ENCODE peak calls at places on chromosome 16, in six cellular contexts. N is endothelial cell of umbilical vein; Z is thoracic aorta; P is fibroblast of lung; W is CD8-positive, alpha-beta T cell; E is lung. K is an unnamed sample. For H3K4me1, the result is how much of the 10 kb centered on the place peaks cover.

GRCh38 chr16:74073471-74073870 is 223.1 kb upstream of the PSMD7 start:
- DNase-seq in N (no peak), Z (no peak), P (no peak), W (no peak), E (no peak), K (no peak)

GRCh38 chr16:49743206-49743470 is 112.8 kb downstream of the ZNF423 start:
- DNase-seq in N (no peak), Z (no peak), P (no peak), W (no peak), E (no peak), K (no peak)

GRCh38 chr16:22063888-22064467 is 28.4 kb upstream of the VWA3A start:
- DNase-seq in N (no peak), Z (no peak), P (no peak), W (no peak), E (no peak), K (no peak)

GRCh38 chr16:87132361-87133014 is 184.7 kb downstream of the C16orf95 start:
- DNase-seq in N (no peak), Z (no peak), P (peak), W (no peak), E (no peak), K (no peak)

GRCh38 chr16:10514369-10515055 is 65.9 kb downstream of the EMP2 start:
- DNase-seq in N (peak), Z (no peak), P (peak), W (no peak), E (peak), K (peak)

GRCh38 chr16:7624871-7625766 is 292.5 kb downstream of the RBFOX1 start:
- DNase-seq in N (no peak), Z (no peak), P (no peak), W (no peak), E (no peak), K (no peak)

GRCh38 chr16:22397931-22398330 is 23.5 kb upstream of the CDR2 start:
- DNase-seq in N (no peak), Z (no peak), P (no peak), W (no peak), E (no peak), K (no peak)

GRCh38 chr16:19396555-19397011 is 21.1 kb upstream of the TMC5 start:
- DNase-seq in N (no peak), Z (no peak), P (no peak), W (no peak), E (peak), K (peak)

GRCh38 chr16:73231969-73232554 is 184.1 kb upstream of the ZFHX3 start:
- DNase-seq in N (no peak), Z (no peak), P (peak), W (no peak), E (no peak), K (no peak)

GRCh38 chr16:55367796-55368195 is 43.8 kb downstream of the IRX6 start:
- DNase-seq in N (no peak), Z (no peak), P (peak), W (no peak), E (no peak), K (no peak)

GRCh38 chr16:53099318-53100130 is 44.7 kb downstream of the CHD9 start:
- DNase-seq in N (peak), Z (peak), P (peak), W (peak), E (peak), K (peak)

GRCh38 chr16:50367777-50368409 is 895 bp downstream of the BRD7 start:
- DNase-seq in N (peak), Z (no peak), P (no peak), W (no peak), E (no peak), K (no peak)

GRCh38 chr16:65122974-65123845 is 1.3 kb upstream of the CDH11 start:
- DNase-seq in N (no peak), Z (no peak), P (peak), W (no peak), E (peak), K (peak)

GRCh38 chr16:54926166-54926838 is 4.4 kb upstream of the IRX5 start:
- DNase-seq in N (no peak), Z (no peak), P (peak), W (no peak), E (no peak), K (no peak)

GRCh38 chr16:87996962-87997880 is 46.0 kb downstream of the BANP start:
- DNase-seq in N (no peak), Z (no peak), P (no peak), W (no peak), E (no peak), K (no peak)

GRCh38 chr16:886084-886543 is 84.7 kb downstream of the LMF1 start:
- DNase-seq in N (peak), Z (no peak), P (no peak), W (no peak), E (no peak), K (no peak)

GRCh38 chr16:52991572-52991971 is 61.1 kb downstream of the CHD9NB start:
- DNase-seq in N (no peak), Z (no peak), P (no peak), W (no peak), E (no peak), K (no peak)

GRCh38 chr16:87344931-87345631 is 27.9 kb upstream of the C16orf95 start:
- DNase-seq in N (no peak), Z (no peak), P (peak), W (peak), E (peak), K (peak)

GRCh38 chr16:1337486-1337885 is 4.0 kb downstream of the BAIAP3 start:
- DNase-seq in N (no peak), Z (no peak), P (no peak), W (no peak), E (no peak), K (no peak)

GRCh38 chr16:20638711-20639335 is 58.7 kb downstream of the ACSM1 start:
- DNase-seq in N (no peak), Z (no peak), P (no peak), W (no peak), E (no peak), K (no peak)

GRCh38 chr16:68790130-68790761 is 53.1 kb upstream of the TANGO6 start:
- DNase-seq in N (no peak), Z (no peak), P (peak), W (no peak), E (peak), K (no peak)

GRCh38 chr16:69396187-69397061 is 10.6 kb upstream of the TERF2 start:
- DNase-seq in N (peak), Z (peak), P (peak), W (peak), E (peak), K (peak)

GRCh38 chr16:31386157-31386984 is 6.8 kb upstream of the ITGAD start:
- DNase-seq in N (no peak), Z (no peak), P (peak), W (no peak), E (no peak), K (no peak)

GRCh38 chr16:84247844-84248243 is 8.0 kb upstream of the KCNG4 start:
- DNase-seq in N (no peak), Z (no peak), P (peak), W (no peak), E (no peak), K (no peak)

GRCh38 chr16:22220714-22221113 is 14.6 kb downstream of the EEF2K start:
- DNase-seq in N (no peak), Z (peak), P (no peak), W (no peak), E (no peak), K (no peak)

GRCh38 chr16:55812951-55813350 is 19.9 kb downstream of the CES1 start:
- DNase-seq in N (no peak), Z (no peak), P (no peak), W (no peak), E (no peak), K (no peak)

GRCh38 chr16:81198635-81199034 is 39.9 kb upstream of the BCO1 start:
- DNase-seq in N (no peak), Z (no peak), P (no peak), W (no peak), E (no peak), K (no peak)
- TF ChIP-seq CTCF in N (no peak), Z (no peak), P (peak), W (no peak), E (no peak), K (no peak)

GRCh38 chr16:70657956-70658355 is 11.6 kb downstream of the IL34 start:
- DNase-seq in N (no peak), Z (no peak), P (no peak), W (no peak), E (no peak), K (no peak)

GRCh38 chr16:70656065-70656711 is 9.8 kb downstream of the IL34 start:
- DNase-seq in N (no peak), Z (no peak), P (no peak), W (no peak), E (no peak), K (peak)

GRCh38 chr16:70658921-70659320 is 12.6 kb downstream of the IL34 start:
- DNase-seq in N (no peak), Z (no peak), P (no peak), W (no peak), E (no peak), K (no peak)

GRCh38 chr16:70653809-70654771 is 7.7 kb downstream of the IL34 start:
- DNase-seq in N (peak), Z (peak), P (peak), W (peak), E (peak), K (peak)

DNA sequence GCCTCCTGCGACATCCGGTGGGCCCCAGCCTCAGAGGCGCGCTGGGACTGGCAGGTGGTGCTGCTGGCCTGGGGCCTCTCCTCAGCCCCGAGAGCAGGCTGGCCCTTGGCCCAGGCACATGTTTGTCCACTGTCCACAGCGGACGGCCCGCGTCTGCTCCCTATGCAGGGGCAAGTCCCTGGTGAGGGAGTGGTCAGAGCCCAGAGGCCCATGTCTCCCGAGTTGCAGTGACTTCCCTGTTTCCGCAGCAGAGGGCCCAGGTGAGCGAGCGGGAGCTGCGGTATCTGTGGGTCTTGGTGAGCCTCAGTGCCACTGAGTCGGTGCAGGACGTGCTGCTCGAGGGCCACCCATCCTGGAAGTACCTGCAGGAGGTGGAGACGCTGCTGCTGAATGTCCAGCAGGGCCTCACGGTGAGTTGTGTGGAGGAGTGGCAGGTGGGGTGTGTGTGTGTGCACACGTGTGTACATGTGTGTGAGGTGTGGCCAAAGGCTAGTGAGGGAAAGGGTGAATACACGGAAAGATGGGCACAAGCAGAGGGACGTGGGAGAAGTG is 10.4 kb downstream of the IL34 start:
- DNase-seq in N (no peak), Z (no peak), P (no peak), W (no peak), E (no peak), K (peak)
- H3K4me1 ChIP-seq in N (under half), Z (under half), P (under half), W (under half), E (under half), K (under half)

GRCh38 chr16:30142672-30143346 is 19.8 kb upstream of the MAPK3 start:
- DNase-seq in N (no peak), Z (no peak), P (no peak), W (peak), E (no peak), K (no peak)
- TF ChIP-seq CTCF in N (no peak), Z (no peak), P (no peak), W (peak), E (no peak), K (peak)

DNA sequence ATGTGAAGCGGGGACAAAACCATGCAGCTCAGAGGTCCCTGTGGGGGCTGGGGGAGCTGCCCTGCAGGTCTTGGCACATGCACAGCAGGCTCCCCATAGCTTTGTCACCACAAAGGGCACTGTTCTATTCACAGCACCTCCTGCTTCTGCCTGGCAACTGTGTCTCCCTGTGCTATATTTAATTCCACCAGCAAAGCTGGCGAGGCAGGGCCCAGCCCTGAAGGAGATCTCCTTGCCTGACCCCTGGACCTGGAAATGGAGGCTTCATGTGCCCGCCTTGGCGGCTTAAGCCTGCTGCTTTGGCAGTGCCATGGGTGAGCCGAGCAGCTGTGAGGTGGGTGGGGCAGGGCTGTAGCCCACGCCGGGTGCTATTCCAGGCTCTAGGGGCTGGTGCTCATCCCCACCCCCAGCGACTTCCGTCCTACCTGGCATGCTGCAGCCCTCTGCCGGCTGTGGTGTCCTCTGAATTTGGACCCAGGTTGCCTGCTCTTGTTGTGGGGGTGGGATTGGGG is 6.8 kb downstream of the LDHD start:
- DNase-seq in N (no peak), Z (no peak), P (no peak), W (no peak), E (no peak), K (peak)
- H3K4me1 ChIP-seq in N (under half), Z (under half), P (under half), W (under half), E (under half), K (under half)

GRCh38 chr16:15642557-15643452 is at the start of gene MARF1:
- DNase-seq in N (peak), Z (peak), P (peak), W (peak), E (peak), K (peak)
- TF ChIP-seq CTCF in N (no peak), Z (peak), P (peak), W (peak), E (no peak), K (peak)

DNA sequence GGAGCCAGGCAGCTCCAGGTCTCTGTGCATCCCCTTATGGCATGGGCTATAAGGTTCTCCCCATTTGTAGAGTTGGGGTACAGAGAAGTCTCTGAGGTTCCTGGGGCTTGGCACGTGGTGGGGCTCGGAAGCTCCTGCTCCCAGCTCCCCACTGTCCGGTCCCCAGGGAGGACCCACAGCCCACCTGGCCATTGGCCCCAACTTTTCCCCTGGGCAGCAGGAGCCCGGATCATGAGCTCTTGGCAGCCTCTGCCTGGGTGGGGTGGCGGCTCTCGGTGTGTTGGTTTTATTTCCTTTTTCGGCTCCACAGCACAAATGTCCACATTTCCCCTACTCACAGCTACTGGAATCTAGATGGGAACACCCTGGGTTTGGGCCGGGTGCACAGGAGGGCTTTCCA is 30.5 kb downstream of the GSE1 start:
- DNase-seq in N (no peak), Z (no peak), P (no peak), W (no peak), E (no peak), K (no peak)
- H3K4me1 ChIP-seq in N (under half), Z (under half), P (under half), W (under half), E (under half), K (under half)

DNA sequence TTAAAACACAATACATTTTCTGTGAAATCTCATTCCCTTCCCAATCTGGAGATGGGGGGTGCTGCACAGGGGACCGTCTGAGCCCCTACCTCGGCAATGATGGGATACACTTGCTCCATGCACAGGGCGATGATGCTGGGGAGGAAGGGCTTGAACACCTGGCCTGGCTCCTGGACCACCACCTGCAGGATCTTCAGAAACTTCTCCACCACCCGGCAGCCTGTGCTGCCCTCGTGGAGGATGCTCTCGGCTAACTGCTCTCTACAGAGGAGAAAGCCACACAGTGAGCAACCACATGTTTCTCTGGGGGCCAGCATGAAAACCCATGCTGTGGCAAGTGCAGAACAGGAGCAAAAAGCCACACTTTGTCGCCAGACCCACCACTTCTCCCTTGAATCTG is 42.4 kb upstream of the GSG1L start:
- DNase-seq in N (no peak), Z (no peak), P (no peak), W (no peak), E (no peak), K (peak)
- TF ChIP-seq CTCF in N (no peak), Z (no peak), P (no peak), W (no peak), E (no peak), K (no peak)

GRCh38 chr16:80041399-80041798 is 440.9 kb upstream of the MAF start:
- DNase-seq in N (no peak), Z (no peak), P (peak), W (no peak), E (no peak), K (no peak)

GRCh38 chr16:80051040-80051439 is 450.5 kb upstream of the MAF start:
- DNase-seq in N (no peak), Z (no peak), P (no peak), W (no peak), E (no peak), K (no peak)

GRCh38 chr16:80046848-80047247 is 446.3 kb upstream of the MAF start:
- DNase-seq in N (no peak), Z (no peak), P (no peak), W (no peak), E (no peak), K (no peak)

GRCh38 chr16:80047796-80048649 is 447.5 kb upstream of the MAF start:
- DNase-seq in N (no peak), Z (no peak), P (no peak), W (no peak), E (no peak), K (no peak)

GRCh38 chr16:80045944-80046660 is 445.6 kb upstream of the MAF start:
- DNase-seq in N (no peak), Z (no peak), P (no peak), W (no peak), E (no peak), K (no peak)
- H3K4me1 ChIP-seq in N (under half), Z (under half), P (under half), W (under half), E (under half), K (under half)

GRCh38 chr16:66923866-66924265 is 1.5 kb downstream of the RRAD start:
- DNase-seq in N (no peak), Z (no peak), P (no peak), W (no peak), E (peak), K (no peak)

GRCh38 chr16:66923247-66923851 is 2.0 kb downstream of the RRAD start:
- DNase-seq in N (no peak), Z (no peak), P (peak), W (no peak), E (no peak), K (no peak)

GRCh38 chr16:66926171-66926570 is 836 bp upstream of the RRAD start:
- DNase-seq in N (no peak), Z (no peak), P (no peak), W (no peak), E (no peak), K (no peak)

GRCh38 chr16:66925322-66925840 is at the start of gene RRAD:
- DNase-seq in N (peak), Z (peak), P (peak), W (no peak), E (peak), K (no peak)

DNA sequence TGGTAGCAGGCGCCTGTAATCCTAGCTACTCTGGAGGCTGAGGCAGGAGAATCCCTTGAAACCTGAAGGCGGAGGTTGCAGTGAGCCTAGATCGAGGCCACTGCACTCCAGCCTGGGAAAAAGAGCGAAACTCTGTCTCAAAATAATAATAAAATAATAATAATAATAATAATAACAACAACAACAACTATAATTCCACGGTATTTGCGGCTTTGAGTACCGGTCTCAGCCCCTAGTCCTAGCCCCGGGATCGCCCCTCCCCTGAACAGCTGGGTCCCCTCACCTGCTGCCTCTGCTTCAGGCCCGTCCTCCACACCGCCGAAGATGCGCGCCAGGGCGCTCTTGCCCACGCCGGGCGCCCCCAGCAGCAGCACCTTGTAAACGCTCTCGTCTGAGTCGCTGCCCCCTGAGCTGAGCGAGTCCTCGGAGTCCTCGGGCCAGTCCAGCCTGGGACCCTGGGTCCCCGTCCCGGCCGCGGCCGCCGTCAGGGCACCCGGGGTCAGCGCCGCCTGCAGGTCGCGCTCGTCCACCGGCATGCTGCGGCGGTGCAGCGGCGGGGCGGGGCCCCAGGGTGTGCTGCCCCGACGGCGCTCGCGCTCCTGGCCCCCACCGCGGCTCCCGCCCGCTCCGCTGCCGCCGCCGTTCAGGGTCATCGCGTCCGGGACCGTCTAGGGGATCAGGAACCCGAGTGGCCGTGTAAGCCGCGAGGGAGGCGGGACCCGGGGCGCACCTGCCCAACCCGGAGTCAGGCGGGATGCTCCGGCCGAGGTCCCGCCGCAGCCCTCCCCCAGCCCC is 611 bp downstream of the RRAD start:
- DNase-seq in N (no peak), Z (no peak), P (no peak), W (peak), E (no peak), K (peak)
- TF ChIP-seq CTCF in N (peak), Z (peak), P (no peak), W (no peak), E (no peak), K (no peak)

K was measured in Peyer's patch.